ENCODE peak calls at places on chromosome 5, in four cellular contexts. L is breast epithelium, W is sigmoid colon, H is aorta. D is an unnamed sample.

GRCh38 chr5:96990102-96990501 is 54.2 kb downstream of the LNPEP start:
- DNase-seq in L (no peak), W (no peak), H (no peak), D (no peak)

GRCh38 chr5:73918791-73919221 is 292.8 kb downstream of the ARHGEF28 start:
- DNase-seq in L (no peak), W (no peak), H (no peak), D (no peak)

GRCh38 chr5:169631360-169631759 is 5.7 kb upstream of the DOCK2 start:
- DNase-seq in L (no peak), W (no peak), H (no peak), D (no peak)

GRCh38 chr5:45521067-45521466 is 175.1 kb downstream of the HCN1 start:
- DNase-seq in L (no peak), W (no peak), H (no peak), D (no peak)

GRCh38 chr5:41252036-41252435 is 38.7 kb upstream of the C6 start:
- DNase-seq in L (no peak), W (no peak), H (no peak), D (no peak)

GRCh38 chr5:150438873-150439546 is 10.5 kb downstream of the RPS14 start:
- DNase-seq in L (no peak), W (no peak), H (no peak), D (no peak)

GRCh38 chr5:14218480-14218879 is 75.3 kb downstream of the TRIO start:
- DNase-seq in L (no peak), W (no peak), H (no peak), D (no peak)

GRCh38 chr5:75051217-75051751 is 1.1 kb downstream of the GCNT4 start:
- DNase-seq in L (no peak), W (no peak), H (no peak), D (no peak)

GRCh38 chr5:2110137-2110933 is 227.6 kb upstream of the IRX4 start:
- DNase-seq in L (no peak), W (no peak), H (no peak), D (no peak)

GRCh38 chr5:72539038-72539437 is 31.8 kb upstream of the ZNF366 start:
- DNase-seq in L (no peak), W (no peak), H (no peak), D (no peak)

GRCh38 chr5:51679286-51679685 is 296.0 kb downstream of the ISL1 start:
- DNase-seq in L (no peak), W (no peak), H (no peak), D (no peak)

GRCh38 chr5:73901045-73901444 is 275.0 kb downstream of the ARHGEF28 start:
- DNase-seq in L (peak), W (no peak), H (no peak), D (no peak)

GRCh38 chr5:36200513-36200912 is 41.2 kb downstream of the NADK2 start:
- DNase-seq in L (no peak), W (no peak), H (no peak), D (peak)

GRCh38 chr5:108255468-108255867 is 126.4 kb downstream of the FBXL17 start:
- DNase-seq in L (no peak), W (no peak), H (no peak), D (no peak)

GRCh38 chr5:155027993-155028629 is 14.6 kb downstream of the KIF4B start:
- DNase-seq in L (no peak), W (no peak), H (no peak), D (no peak)

GRCh38 chr5:21145376-21145775 is 1157.4 kb upstream of the CDH18 start:
- DNase-seq in L (no peak), W (no peak), H (no peak), D (no peak)

GRCh38 chr5:90479611-90480385 is 5.1 kb downstream of the POLR3G start:
- DNase-seq in L (no peak), W (no peak), H (no peak), D (no peak)
- H3K27ac ChIP-seq in L (no peak), W (no peak), H (no peak), D (no peak)

GRCh38 chr5:79831381-79831780 is 141.7 kb downstream of the CMYA5 start:
- DNase-seq in L (no peak), W (no peak), H (no peak), D (no peak)

GRCh38 chr5:79831910-79832309 is 142.3 kb downstream of the CMYA5 start:
- DNase-seq in L (no peak), W (no peak), H (no peak), D (no peak)

GRCh38 chr5:79832911-79833310 is 143.3 kb downstream of the CMYA5 start:
- DNase-seq in L (no peak), W (no peak), H (no peak), D (no peak)

GRCh38 chr5:79835220-79835714 is 145.6 kb downstream of the CMYA5 start:
- DNase-seq in L (no peak), W (no peak), H (no peak), D (no peak)

GRCh38 chr5:79834420-79835219 is 145.0 kb downstream of the CMYA5 start:
- DNase-seq in L (no peak), W (no peak), H (no peak), D (no peak)
- H3K27ac ChIP-seq in L (peak), W (peak), H (no peak), D (no peak)

DNA sequence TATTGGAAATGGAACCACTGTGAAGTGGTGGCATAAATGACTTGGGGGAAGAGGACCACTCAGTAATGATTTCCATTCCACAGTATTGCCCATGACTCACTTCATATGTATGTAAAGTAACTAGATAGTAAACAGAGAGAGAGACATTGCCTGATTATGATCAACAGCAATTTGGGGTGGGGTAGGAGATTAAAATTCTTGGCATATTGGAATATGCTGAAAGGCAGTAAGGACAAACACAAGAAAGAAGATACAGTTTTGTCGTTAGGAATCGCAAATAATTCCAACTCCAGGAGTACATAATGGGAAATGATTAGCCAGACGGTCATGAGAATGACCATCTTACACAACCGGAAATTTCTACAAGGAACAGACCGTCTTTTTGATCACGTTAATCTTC is 1.5 kb upstream of the HMGCS1 start:
- DNase-seq in L (no peak), W (no peak), H (no peak), D (no peak)
- H3K27ac ChIP-seq in L (no peak), W (no peak), H (no peak), D (peak)

DNA sequence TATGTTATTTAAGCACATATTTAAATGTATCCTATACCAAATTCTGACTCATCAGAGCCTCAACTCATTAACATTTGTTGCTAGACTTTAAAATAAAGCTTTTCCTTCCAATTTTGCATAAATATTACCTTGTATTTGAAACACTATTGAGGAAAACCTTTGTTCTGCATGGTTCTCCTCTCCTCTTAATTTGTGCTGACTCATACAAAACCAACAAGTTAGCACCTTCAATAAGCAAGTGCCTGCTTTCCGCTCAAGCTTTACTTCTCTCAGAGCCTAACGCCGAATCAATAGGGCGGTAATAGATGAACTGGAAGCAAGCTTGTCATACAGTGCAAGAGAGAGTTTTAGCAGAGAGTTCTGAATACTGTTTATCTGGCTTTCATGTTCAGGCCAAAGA is 7.9 kb downstream of the AMACR start:
- DNase-seq in L (no peak), W (no peak), H (no peak), D (no peak)
- H3K27ac ChIP-seq in L (no peak), W (no peak), H (no peak), D (no peak)

GRCh38 chr5:176542135-176542595 is 5.0 kb upstream of the RNF44 start:
- DNase-seq in L (no peak), W (no peak), H (no peak), D (no peak)
- H3K27ac ChIP-seq in L (peak), W (peak), H (no peak), D (peak)

GRCh38 chr5:138139776-138140080 is 500 bp upstream of the NME5 start:
- DNase-seq in L (no peak), W (no peak), H (no peak), D (no peak)
- H3K27ac ChIP-seq in L (no peak), W (no peak), H (no peak), D (no peak)

GRCh38 chr5:17121776-17122175 is 95.7 kb upstream of the BASP1 start:
- DNase-seq in L (no peak), W (no peak), H (no peak), D (no peak)

GRCh38 chr5:17123010-17123409 is 94.4 kb upstream of the BASP1 start:
- DNase-seq in L (peak), W (no peak), H (no peak), D (no peak)

GRCh38 chr5:17120209-17120608 is 97.2 kb upstream of the BASP1 start:
- DNase-seq in L (no peak), W (no peak), H (no peak), D (no peak)

GRCh38 chr5:17127743-17128231 is 89.6 kb upstream of the BASP1 start:
- DNase-seq in L (no peak), W (no peak), H (no peak), D (peak)

DNA sequence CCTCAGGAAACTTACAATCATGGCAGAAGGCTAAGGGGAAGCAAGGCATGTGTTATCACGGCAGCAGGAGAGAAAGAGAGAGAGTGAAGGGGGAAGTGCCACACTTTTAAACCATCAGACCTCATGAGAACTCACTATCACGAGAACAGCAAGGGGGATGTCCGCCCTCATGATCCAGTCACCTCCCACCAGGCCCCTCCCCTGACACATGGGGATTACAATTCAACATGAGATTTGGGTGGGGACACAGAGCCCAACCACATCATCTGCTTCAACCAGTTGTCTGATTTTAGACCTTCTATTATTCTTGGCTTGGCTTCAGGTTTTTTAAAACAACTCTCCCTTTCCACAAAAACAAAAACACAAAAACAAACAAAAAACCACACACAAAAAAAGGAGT is 93.6 kb upstream of the BASP1 start:
- DNase-seq in L (no peak), W (no peak), H (no peak), D (no peak)
- H3K27ac ChIP-seq in L (no peak), W (no peak), H (no peak), D (no peak)

DNA sequence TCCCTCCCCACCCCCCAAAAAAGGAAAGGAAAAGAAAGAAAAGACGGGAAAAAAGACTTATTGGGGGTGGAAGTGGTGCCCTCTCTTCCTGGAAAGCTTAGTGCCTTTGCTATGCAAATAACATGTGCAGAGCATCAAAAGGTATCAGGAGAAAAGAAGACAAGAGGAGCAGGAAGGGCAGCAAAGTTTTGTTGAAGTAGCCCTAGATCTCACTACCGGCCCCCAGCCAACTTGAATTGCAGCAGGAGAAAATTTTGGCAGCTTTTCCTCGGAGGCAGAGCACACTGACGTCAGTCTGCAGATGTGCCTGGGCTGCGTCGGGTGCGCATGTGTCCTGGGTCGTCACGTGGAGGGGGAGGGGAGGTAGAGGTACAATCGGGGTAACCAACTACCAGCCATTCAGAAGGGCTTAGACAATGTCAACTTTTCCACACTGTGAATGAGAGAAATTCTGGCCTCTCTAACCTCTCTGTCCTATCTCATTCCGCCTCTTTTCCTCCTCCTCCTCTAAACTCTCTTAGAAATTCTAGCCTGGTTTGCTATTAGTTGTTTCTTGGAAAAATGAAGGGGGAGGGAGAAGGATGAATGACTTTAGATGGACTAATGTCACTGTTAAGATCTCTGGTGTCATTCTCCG is at the start of gene ADAMTS6:
- DNase-seq in L (peak), W (peak), H (peak), D (peak)
- H3K27ac ChIP-seq in L (peak), W (peak), H (peak), D (peak)

D was measured in epithelial cell of prostate.